ENCODE peak calls at places on chromosomes 11 and 22, in five cellular contexts. One of them, this sample, is unnamed.

GRCh38 chr22:50432131-50432870 is 42.5 kb downstream of the SBF1 start:
- DNase-seq in psoas muscle: no peak
- DNase-seq in right lobe of liver: no peak
- DNase-seq in PC-3: no peak
- DNase-seq in stomach: no peak
- DNase-seq in this sample: no peak

GRCh38 chr11:122074022-122074421 is 42.0 kb downstream of the BLID start:
- DNase-seq in psoas muscle: no peak
- DNase-seq in right lobe of liver: no peak
- DNase-seq in PC-3: no peak
- DNase-seq in stomach: no peak
- DNase-seq in this sample: no peak

GRCh38 chr11:73218106-73218829 is at the start of gene P2RY2:
- DNase-seq in psoas muscle: peak; percentile 91
- DNase-seq in right lobe of liver: peak; percentile 94
- DNase-seq in PC-3: peak; percentile 81
- DNase-seq in stomach: peak; percentile 85
- DNase-seq in this sample: peak; percentile 94

GRCh38 chr11:14541180-14541579 is 21.0 kb upstream of the PSMA1 start:
- DNase-seq in psoas muscle: no peak
- DNase-seq in right lobe of liver: no peak
- DNase-seq in PC-3: no peak
- DNase-seq in stomach: no peak
- DNase-seq in this sample: no peak

GRCh38 chr11:118295834-118296454 is 8.6 kb upstream of the CD3E start:
- DNase-seq in psoas muscle: no peak
- DNase-seq in right lobe of liver: no peak
- DNase-seq in PC-3: peak; percentile 89
- DNase-seq in stomach: peak; percentile 55
- DNase-seq in this sample: peak; percentile 53

GRCh38 chr11:108224908-108225786 is 2.3 kb downstream of the ATM start:
- DNase-seq in psoas muscle: no peak
- DNase-seq in right lobe of liver: no peak
- DNase-seq in PC-3: no peak
- DNase-seq in stomach: no peak
- DNase-seq in this sample: no peak

GRCh38 chr11:120590472-120590871 is 78.9 kb downstream of the GRIK4 start:
- DNase-seq in psoas muscle: no peak
- DNase-seq in right lobe of liver: no peak
- DNase-seq in PC-3: no peak
- DNase-seq in stomach: no peak
- DNase-seq in this sample: no peak

GRCh38 chr11:131481317-131481716 is 110.9 kb downstream of the NTM start:
- DNase-seq in psoas muscle: no peak
- DNase-seq in right lobe of liver: no peak
- DNase-seq in PC-3: no peak
- DNase-seq in stomach: no peak
- DNase-seq in this sample: no peak

GRCh38 chr11:108713076-108713790 is 48.4 kb downstream of the DDX10 start:
- DNase-seq in psoas muscle: no peak
- DNase-seq in right lobe of liver: no peak
- DNase-seq in PC-3: peak; percentile 20
- DNase-seq in stomach: no peak
- DNase-seq in this sample: no peak

GRCh38 chr22:24429411-24430365 is 2.3 kb downstream of the ADORA2A start:
- DNase-seq in psoas muscle: no peak
- DNase-seq in right lobe of liver: peak; percentile 70
- DNase-seq in PC-3: peak; percentile 36
- DNase-seq in stomach: peak; percentile 84
- DNase-seq in this sample: no peak

GRCh38 chr11:113778111-113778910 is 1.3 kb upstream of the CLDN25 start:
- DNase-seq in psoas muscle: peak; percentile 21
- DNase-seq in right lobe of liver: peak; percentile 61
- DNase-seq in PC-3: peak; percentile 84
- DNase-seq in stomach: peak; percentile 51
- DNase-seq in this sample: no peak

GRCh38 chr11:126123686-126124085 is 61.0 kb upstream of the CDON start:
- DNase-seq in psoas muscle: no peak
- DNase-seq in right lobe of liver: no peak
- DNase-seq in PC-3: peak; percentile 25
- DNase-seq in stomach: no peak
- DNase-seq in this sample: no peak

GRCh38 chr11:2588809-2589537 is 110.8 kb downstream of the KCNQ1OT1 start:
- DNase-seq in psoas muscle: peak; percentile 7
- DNase-seq in right lobe of liver: no peak
- DNase-seq in PC-3: no peak
- DNase-seq in stomach: no peak
- DNase-seq in this sample: no peak

GRCh38 chr11:128616158-128616557 is 28.8 kb upstream of the ETS1 start:
- DNase-seq in psoas muscle: no peak
- DNase-seq in right lobe of liver: no peak
- DNase-seq in PC-3: no peak
- DNase-seq in stomach: no peak
- DNase-seq in this sample: peak; percentile 36
- H3K27ac ChIP-seq in psoas muscle: no peak overlapping the region
- H3K27ac ChIP-seq in right lobe of liver: no peak overlapping the region
- H3K27ac ChIP-seq in PC-3: no peak overlapping the region
- H3K27ac ChIP-seq in stomach: no peak overlapping the region
- H3K27ac ChIP-seq in this sample: no peak overlapping the region

GRCh38 chr22:37560682-37561208 is 465 bp downstream of the CDC42EP1 start:
- DNase-seq in psoas muscle: peak; percentile 64
- DNase-seq in right lobe of liver: peak; percentile 83
- DNase-seq in PC-3: peak; percentile 27
- DNase-seq in stomach: no peak
- DNase-seq in this sample: peak; percentile 75
- H3K4me1 ChIP-seq in psoas muscle: peaks cover 23% of the 10 kb centered on the region
- H3K4me1 ChIP-seq in right lobe of liver: peaks cover 9% of the 10 kb centered on the region
- H3K4me1 ChIP-seq in PC-3: peaks cover 37% of the 10 kb centered on the region
- H3K4me1 ChIP-seq in stomach: peaks cover 61% of the 10 kb centered on the region
- H3K4me1 ChIP-seq in this sample: peaks cover 31% of the 10 kb centered on the region

DNA sequence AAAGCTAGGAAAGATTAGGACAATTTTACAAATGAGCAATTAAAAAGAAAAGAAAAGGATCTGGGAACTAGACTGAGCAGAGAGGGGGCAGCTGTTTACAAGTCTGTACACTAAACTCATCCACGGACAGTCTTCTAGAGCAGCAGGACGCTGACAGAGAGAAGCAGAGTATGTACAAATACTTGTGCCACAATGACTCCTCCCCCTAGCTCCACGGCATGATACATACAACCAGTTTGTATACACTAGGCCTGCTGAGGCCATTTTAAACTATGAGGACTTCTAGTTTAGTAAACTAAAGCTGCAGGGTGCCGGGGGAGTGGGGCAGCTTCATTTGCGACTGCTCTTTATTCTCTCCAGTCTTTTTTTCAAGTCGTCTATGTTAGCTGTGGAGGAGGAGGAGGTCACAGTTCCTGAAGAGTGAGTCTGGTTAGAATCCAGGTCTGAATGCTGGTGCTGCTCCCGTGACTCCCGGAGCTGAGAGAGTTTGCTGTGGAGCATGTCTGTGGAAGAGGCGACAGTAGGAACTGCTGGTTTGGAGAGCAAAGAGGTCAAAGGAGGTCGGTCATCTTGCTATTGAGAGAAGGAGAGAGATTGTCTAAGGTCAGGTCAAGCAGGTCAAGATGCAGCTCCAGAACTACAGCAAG is 24.8 kb downstream of the F2 start:
- DNase-seq in psoas muscle: no peak
- DNase-seq in right lobe of liver: no peak
- DNase-seq in PC-3: no peak
- DNase-seq in stomach: no peak
- DNase-seq in this sample: no peak
- H3K27ac ChIP-seq in psoas muscle: no peak overlapping the region
- H3K27ac ChIP-seq in right lobe of liver: no peak overlapping the region
- H3K27ac ChIP-seq in PC-3: no peak overlapping the region
- H3K27ac ChIP-seq in stomach: peak overlapping the region; percentile 52
- H3K27ac ChIP-seq in this sample: no peak overlapping the region

GRCh38 chr22:19882446-19883381 is 28.0 kb upstream of the GNB1L start:
- DNase-seq in psoas muscle: no peak
- DNase-seq in right lobe of liver: peak; percentile 5
- DNase-seq in PC-3: no peak
- DNase-seq in stomach: no peak
- DNase-seq in this sample: peak; percentile 45
- H3K4me1 ChIP-seq in psoas muscle: peaks cover 3% of the 10 kb centered on the region
- H3K4me1 ChIP-seq in right lobe of liver: no peaks in the 10 kb centered on the region
- H3K4me1 ChIP-seq in PC-3: peaks cover 40% of the 10 kb centered on the region
- H3K4me1 ChIP-seq in stomach: peaks cover 12% of the 10 kb centered on the region
- H3K4me1 ChIP-seq in this sample: peaks cover 10% of the 10 kb centered on the region

GRCh38 chr11:123196060-123196714 is 1.1 kb upstream of the CLMP start:
- DNase-seq in psoas muscle: no peak
- DNase-seq in right lobe of liver: no peak
- DNase-seq in PC-3: no peak
- DNase-seq in stomach: no peak
- DNase-seq in this sample: peak; percentile 86
- H3K27ac ChIP-seq in psoas muscle: no peak overlapping the region
- H3K27ac ChIP-seq in right lobe of liver: no peak overlapping the region
- H3K27ac ChIP-seq in PC-3: no peak overlapping the region
- H3K27ac ChIP-seq in stomach: peak overlapping the region; percentile 83
- H3K27ac ChIP-seq in this sample: no peak overlapping the region

GRCh38 chr11:45662096-45662664 is 3.2 kb downstream of the CHST1 start:
- DNase-seq in psoas muscle: no peak
- DNase-seq in right lobe of liver: no peak
- DNase-seq in PC-3: no peak
- DNase-seq in stomach: no peak
- DNase-seq in this sample: no peak
- H3K4me1 ChIP-seq in psoas muscle: peaks cover 15% of the 10 kb centered on the region
- H3K4me1 ChIP-seq in right lobe of liver: no peaks in the 10 kb centered on the region
- H3K4me1 ChIP-seq in PC-3: no peaks in the 10 kb centered on the region
- H3K4me1 ChIP-seq in stomach: peaks cover 14% of the 10 kb centered on the region
- H3K4me1 ChIP-seq in this sample: peaks cover 5% of the 10 kb centered on the region

GRCh38 chr11:106442032-106442431 is 364.6 kb downstream of the AASDHPPT start:
- DNase-seq in psoas muscle: no peak
- DNase-seq in right lobe of liver: no peak
- DNase-seq in PC-3: peak; percentile 79
- DNase-seq in stomach: no peak
- DNase-seq in this sample: no peak
- H3K27ac ChIP-seq in psoas muscle: no peak overlapping the region
- H3K27ac ChIP-seq in right lobe of liver: no peak overlapping the region
- H3K27ac ChIP-seq in PC-3: peak overlapping the region; percentile 46
- H3K27ac ChIP-seq in stomach: no peak overlapping the region
- H3K27ac ChIP-seq in this sample: no peak overlapping the region

DNA sequence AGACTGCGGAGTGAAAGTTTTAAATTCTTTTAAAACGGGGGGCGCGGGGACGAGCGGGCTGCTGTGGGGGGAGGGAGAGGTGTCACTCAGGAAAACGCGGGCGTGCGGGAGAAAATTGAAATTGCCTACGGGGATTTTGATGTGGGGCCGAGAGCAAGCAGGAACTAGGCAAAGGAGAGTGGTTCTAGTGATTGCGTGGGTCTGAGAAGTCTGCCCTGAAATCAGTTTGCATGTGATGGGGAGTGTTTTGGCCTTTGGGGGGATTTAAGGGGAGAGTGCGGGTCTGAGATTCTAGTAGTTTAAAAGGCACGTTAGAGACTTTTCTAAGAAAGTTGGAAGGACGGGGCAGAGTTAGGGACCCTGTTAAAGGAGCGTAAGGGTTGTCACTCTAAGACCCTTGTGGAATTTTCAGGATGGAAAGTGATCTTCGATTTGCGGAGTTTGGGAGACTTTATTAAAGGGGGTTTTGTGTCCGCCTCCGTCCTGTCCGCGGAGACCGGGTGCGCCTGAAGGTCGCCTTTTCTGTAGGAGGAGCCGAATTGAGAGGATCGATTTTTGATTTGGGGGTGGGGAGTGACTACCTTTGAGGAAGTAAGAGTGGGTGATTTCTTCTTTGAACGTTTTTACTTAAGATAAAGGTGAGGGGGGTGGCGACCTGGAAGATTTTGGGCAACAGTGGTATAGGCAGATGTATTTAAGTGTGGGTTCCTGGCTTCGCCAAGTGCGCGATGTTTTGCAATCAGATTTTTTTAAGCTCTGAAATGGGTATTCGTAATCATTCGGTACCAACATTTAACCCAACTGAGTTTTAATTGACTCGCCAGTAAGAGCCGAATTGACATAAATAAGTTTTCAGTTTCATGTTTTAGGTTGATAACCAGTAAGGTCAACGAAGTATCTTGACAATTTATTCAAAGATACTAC is 1.1 kb downstream of the EED start:
- DNase-seq in psoas muscle: no peak
- DNase-seq in right lobe of liver: peak; percentile 30
- DNase-seq in PC-3: no peak
- DNase-seq in stomach: no peak
- DNase-seq in this sample: peak; percentile 72
- H3K4me1 ChIP-seq in psoas muscle: peaks cover 29% of the 10 kb centered on the region
- H3K4me1 ChIP-seq in right lobe of liver: no peaks in the 10 kb centered on the region
- H3K4me1 ChIP-seq in PC-3: peaks cover 25% of the 10 kb centered on the region
- H3K4me1 ChIP-seq in stomach: peaks cover 30% of the 10 kb centered on the region
- H3K4me1 ChIP-seq in this sample: peaks cover 3% of the 10 kb centered on the region

GRCh38 chr11:117128289-117128688 is 15.8 kb upstream of the PAFAH1B2 start:
- DNase-seq in psoas muscle: no peak
- DNase-seq in right lobe of liver: no peak
- DNase-seq in PC-3: no peak
- DNase-seq in stomach: no peak
- DNase-seq in this sample: no peak
- H3K27ac ChIP-seq in psoas muscle: no peak overlapping the region
- H3K27ac ChIP-seq in right lobe of liver: no peak overlapping the region
- H3K27ac ChIP-seq in PC-3: no peak overlapping the region
- H3K27ac ChIP-seq in stomach: no peak overlapping the region
- H3K27ac ChIP-seq in this sample: no peak overlapping the region